ENCODE peak calls at places on chromosomes 13 and 19, in six cellular contexts. M, W, Z, C, S and J are unnamed samples.

GRCh38 chr13:112978561-112979405 is 9.8 kb downstream of the MCF2L start:
- DNase-seq in M (no peak), W (no peak), Z (peak), C (no peak), S (no peak), J (no peak)

GRCh38 chr19:8065489-8066261 is 13.1 kb downstream of the CCL25 start:
- DNase-seq in M (no peak), W (no peak), Z (no peak), C (no peak), S (no peak), J (no peak)

GRCh38 chr19:13026478-13026999 is 31.3 kb downstream of the NFIX start:
- DNase-seq in M (no peak), W (no peak), Z (no peak), C (no peak), S (no peak), J (no peak)

GRCh38 chr19:30049844-30050667 is 108.0 kb downstream of the URI1 start:
- DNase-seq in M (no peak), W (no peak), Z (no peak), C (no peak), S (no peak), J (no peak)

GRCh38 chr13:113735750-113736149 is 23.3 kb upstream of the TMEM255B start:
- DNase-seq in M (no peak), W (no peak), Z (no peak), C (no peak), S (no peak), J (no peak)

GRCh38 chr19:36151144-36152051 is 849 bp downstream of the COX7A1 start:
- DNase-seq in M (peak), W (peak), Z (peak), C (peak), S (no peak), J (peak)

GRCh38 chr13:93238711-93239110 is 12.1 kb downstream of the GPC6 start:
- DNase-seq in M (no peak), W (no peak), Z (no peak), C (no peak), S (no peak), J (no peak)

GRCh38 chr19:9323557-9323918 is 441 bp upstream of the ZNF559 start:
- DNase-seq in M (peak), W (no peak), Z (peak), C (peak), S (peak), J (peak)

GRCh38 chr13:40101708-40102359 is 446.4 kb downstream of the COG6 start:
- DNase-seq in M (no peak), W (no peak), Z (no peak), C (no peak), S (no peak), J (no peak)

GRCh38 chr19:36931684-36932083 is 15.6 kb downstream of the ZNF568 start:
- DNase-seq in M (no peak), W (no peak), Z (no peak), C (no peak), S (no peak), J (no peak)

GRCh38 chr19:1261863-1262686 is 7.1 kb upstream of the CIRBP start:
- DNase-seq in M (no peak), W (peak), Z (peak), C (peak), S (no peak), J (no peak)

GRCh38 chr19:10514211-10515145 is 2.8 kb downstream of the S1PR5 start:
- DNase-seq in M (no peak), W (peak), Z (no peak), C (no peak), S (no peak), J (peak)

GRCh38 chr13:56736966-56737365 is 403.8 kb upstream of the PRR20A start:
- DNase-seq in M (no peak), W (no peak), Z (no peak), C (no peak), S (no peak), J (no peak)

GRCh38 chr13:30307966-30308290 is 577 bp upstream of the KATNAL1 start:
- DNase-seq in M (no peak), W (no peak), Z (no peak), C (no peak), S (no peak), J (no peak)

GRCh38 chr13:92734545-92734944 is 492.1 kb upstream of the GPC6 start:
- DNase-seq in M (no peak), W (no peak), Z (no peak), C (no peak), S (no peak), J (no peak)

GRCh38 chr13:22717036-22717435 is 463.7 kb upstream of the SGCG start:
- DNase-seq in M (peak), W (no peak), Z (no peak), C (no peak), S (no peak), J (no peak)

GRCh38 chr13:38542601-38543000 is 144.3 kb upstream of the FREM2 start:
- DNase-seq in M (no peak), W (no peak), Z (no peak), C (no peak), S (no peak), J (no peak)

GRCh38 chr19:16026131-16026530 is 50.2 kb upstream of the TPM4 start:
- DNase-seq in M (no peak), W (no peak), Z (no peak), C (no peak), S (no peak), J (no peak)

GRCh38 chr19:8366961-8367326 is 3.0 kb downstream of the ANGPTL4 start:
- DNase-seq in M (peak), W (peak), Z (no peak), C (no peak), S (no peak), J (peak)

GRCh38 chr19:56108447-56109195 is 12.5 kb downstream of the ZNF787 start:
- DNase-seq in M (no peak), W (no peak), Z (no peak), C (no peak), S (no peak), J (peak)

GRCh38 chr13:105979586-105979985 is 555.9 kb downstream of the EFNB2 start:
- DNase-seq in M (no peak), W (no peak), Z (no peak), C (no peak), S (peak), J (peak)

GRCh38 chr13:23325191-23325590 is 108.3 kb downstream of the SACS start:
- DNase-seq in M (no peak), W (no peak), Z (no peak), C (no peak), S (no peak), J (no peak)

GRCh38 chr19:46955114-46955812 is 64.4 kb upstream of the NPAS1 start:
- DNase-seq in M (peak), W (no peak), Z (no peak), C (no peak), S (no peak), J (peak)

GRCh38 chr13:52892925-52893324 is 44.5 kb upstream of the PCDH8 start:
- DNase-seq in M (no peak), W (peak), Z (no peak), C (no peak), S (no peak), J (no peak)

GRCh38 chr13:94280845-94281244 is 198.6 kb downstream of the DCT start:
- DNase-seq in M (no peak), W (no peak), Z (no peak), C (no peak), S (no peak), J (no peak)

GRCh38 chr19:3710265-3710812 is 2.2 kb downstream of the TJP3 start:
- DNase-seq in M (peak), W (peak), Z (peak), C (peak), S (peak), J (peak)

GRCh38 chr13:39226359-39226758 is 188.1 kb downstream of the NHLRC3 start:
- DNase-seq in M (peak), W (no peak), Z (peak), C (no peak), S (no peak), J (no peak)

DNA sequence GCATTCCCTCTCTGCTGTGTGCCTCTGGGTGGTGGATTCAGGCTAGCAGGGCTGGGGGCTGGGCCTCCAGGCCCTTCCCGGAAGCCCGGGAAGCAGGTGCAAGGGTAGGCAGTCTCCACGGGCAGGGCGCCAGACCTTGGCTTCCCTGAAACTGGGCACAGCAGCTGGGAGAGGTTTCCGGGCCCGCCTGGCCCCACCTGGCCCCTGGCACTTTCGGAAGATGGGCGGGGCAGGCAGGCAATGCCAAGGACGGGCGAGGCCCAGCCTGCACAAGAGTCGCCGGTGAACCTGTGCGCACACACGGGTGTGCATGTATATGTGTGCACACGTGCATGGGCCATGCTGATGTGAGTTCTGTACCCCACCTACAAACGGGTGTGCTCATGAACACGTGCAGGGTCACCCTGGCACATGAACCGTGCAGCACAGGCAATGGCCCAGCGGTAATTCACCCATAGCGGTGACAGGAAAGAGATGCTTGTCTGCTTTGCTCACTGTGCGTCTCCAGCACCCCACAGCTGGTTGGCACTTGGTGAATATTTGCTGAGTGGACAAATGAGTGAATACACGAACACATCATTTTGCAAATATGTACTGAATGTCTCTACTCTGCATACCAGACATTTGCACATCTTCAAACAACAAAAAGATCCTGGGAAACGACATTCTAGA is 15.3 kb downstream of the GADD45B start:
- DNase-seq in M (no peak), W (no peak), Z (no peak), C (no peak), S (peak), J (no peak)
- H3K27ac ChIP-seq in M (no peak), W (no peak), Z (no peak), C (no peak), S (peak), J (no peak)

DNA sequence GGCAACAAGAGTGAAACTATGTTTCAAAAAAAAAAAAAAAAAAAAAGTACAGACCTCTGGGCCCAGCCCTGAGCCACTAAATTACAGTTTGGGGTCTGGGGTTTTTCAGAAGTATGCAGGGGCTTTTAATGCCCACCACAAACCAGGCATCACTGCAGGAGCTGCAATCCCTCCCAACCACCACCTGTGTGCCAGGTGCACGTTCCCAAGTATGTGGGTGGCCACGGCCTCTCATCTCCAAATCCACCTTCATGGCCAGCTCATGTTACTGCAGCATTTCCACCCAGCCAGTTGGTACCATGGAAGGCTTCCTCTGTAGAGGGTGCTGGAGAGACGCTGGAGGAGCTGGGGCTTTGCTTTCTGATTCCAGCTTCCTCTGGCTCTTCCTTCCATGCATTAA is 26.5 kb downstream of the CEP89 start:
- DNase-seq in M (no peak), W (no peak), Z (no peak), C (no peak), S (no peak), J (no peak)
- TF ChIP-seq CTCF in M (no peak), W (peak), Z (no peak), C (no peak), S (no peak), J (no peak)

DNA sequence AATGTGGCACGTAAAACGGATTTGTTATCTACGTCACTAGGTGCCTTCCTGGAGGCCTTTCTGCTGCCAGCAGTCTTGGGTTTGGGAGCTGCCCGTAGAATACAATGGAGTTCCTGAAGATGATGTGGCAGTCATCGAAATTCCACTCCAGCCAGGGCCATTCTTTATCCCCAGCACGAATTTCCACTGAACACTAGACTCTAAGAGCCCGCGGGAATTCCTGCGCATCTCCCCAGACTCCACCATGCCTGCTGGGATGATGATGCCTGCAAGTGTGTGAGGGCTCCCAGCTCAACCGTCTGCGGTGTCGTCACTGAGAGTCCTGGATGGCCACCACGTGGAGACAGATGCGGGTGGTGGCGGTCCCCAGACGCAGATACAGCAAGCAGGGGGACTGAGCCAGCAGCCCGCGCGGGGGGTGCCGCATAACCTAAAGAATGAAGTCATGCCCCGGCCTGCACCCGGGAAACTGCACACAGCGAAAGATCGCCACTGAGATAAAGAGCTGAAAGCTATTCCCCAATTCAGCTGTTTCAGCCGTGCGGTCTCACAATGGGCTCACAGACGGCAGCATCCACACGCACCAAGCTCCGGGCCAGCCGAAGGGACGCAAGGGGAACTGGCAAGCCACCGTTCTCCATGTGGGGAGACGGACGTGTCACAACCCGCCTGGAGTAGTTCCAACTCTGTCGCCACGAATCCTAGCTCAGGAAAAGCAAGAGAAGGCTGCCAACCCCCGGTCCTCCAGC is 41.1 kb downstream of the COL4A1 start:
- DNase-seq in M (no peak), W (peak), Z (peak), C (no peak), S (no peak), J (no peak)
- H3K27ac ChIP-seq in M (no peak), W (peak), Z (peak), C (peak), S (peak), J (no peak)

GRCh38 chr19:38555200-38555599 is 62.6 kb downstream of the MAP4K1 start:
- DNase-seq in M (no peak), W (no peak), Z (no peak), C (no peak), S (no peak), J (no peak)

GRCh38 chr19:38557205-38557799 is 60.5 kb downstream of the MAP4K1 start:
- DNase-seq in M (no peak), W (no peak), Z (no peak), C (no peak), S (no peak), J (no peak)

GRCh38 chr19:38554676-38555141 is 63.0 kb downstream of the MAP4K1 start:
- DNase-seq in M (no peak), W (no peak), Z (no peak), C (no peak), S (no peak), J (no peak)

GRCh38 chr19:38559428-38560401 is 58.0 kb downstream of the MAP4K1 start:
- DNase-seq in M (no peak), W (no peak), Z (no peak), C (no peak), S (no peak), J (no peak)

GRCh38 chr19:38556521-38557174 is 61.1 kb downstream of the MAP4K1 start:
- DNase-seq in M (no peak), W (no peak), Z (no peak), C (no peak), S (no peak), J (no peak)
- TF ChIP-seq CTCF in M (no peak), W (peak), Z (no peak), C (no peak), S (peak), J (peak)

GRCh38 chr19:39845621-39846175 is 481 bp downstream of the FBL start:
- DNase-seq in M (no peak), W (no peak), Z (no peak), C (no peak), S (no peak), J (peak)
- H3K27ac ChIP-seq in M (peak), W (no peak), Z (peak), C (peak), S (peak), J (peak)